ENCODE peak calls at places on chromosomes 7 and 10, in ten cellular contexts. A is GM06990, C is heart right ventricle, L is gastrocnemius medialis, F is AG04449, B is Caco-2, P is Calu3, Y is body of pancreas, K is cardiac muscle cell, M is fibroblast of mammary gland. T is an unnamed sample.

GRCh38 chr7:91883676-91884362 is 3.3 kb upstream of the MTERF1 start:
- DNase-seq in A (no peak), C (no peak), L (no peak), F (no peak), B (no peak), P (no peak), Y (no peak), K (no peak), M (no peak), T (no peak)

GRCh38 chr10:26374426-26374825 is 63.7 kb upstream of the APBB1IP start:
- DNase-seq in A (no peak), C (no peak), L (no peak), F (no peak), B (no peak), P (no peak), Y (peak), K (no peak), M (no peak), T (no peak)

GRCh38 chr7:66423729-66424128 is 205.0 kb upstream of the KCTD7 start:
- DNase-seq in A (no peak), C (no peak), L (no peak), F (no peak), B (no peak), P (no peak), Y (no peak), K (no peak), M (no peak), T (no peak)

GRCh38 chr7:102451371-102452054 is 13.2 kb downstream of the ALKBH4 start:
- DNase-seq in A (no peak), C (no peak), L (no peak), F (no peak), B (peak), P (no peak), Y (no peak), K (peak), M (peak), T (no peak)

GRCh38 chr7:39644170-39644569 is 20.8 kb downstream of the RALA start:
- DNase-seq in A (no peak), C (no peak), L (no peak), F (no peak), B (no peak), P (no peak), Y (no peak), K (no peak), M (peak), T (no peak)

GRCh38 chr7:92765725-92766124 is 70.6 kb downstream of the CDK6 start:
- DNase-seq in A (no peak), C (no peak), L (no peak), F (no peak), B (peak), P (peak), Y (no peak), K (no peak), M (peak), T (no peak)

GRCh38 chr10:133131754-133132710 is 28.0 kb upstream of the KNDC1 start:
- DNase-seq in A (no peak), C (no peak), L (no peak), F (no peak), B (peak), P (no peak), Y (no peak), K (no peak), M (no peak), T (no peak)

GRCh38 chr10:31299119-31299518 is 19.9 kb upstream of the ZEB1 start:
- DNase-seq in A (no peak), C (no peak), L (no peak), F (no peak), B (no peak), P (no peak), Y (no peak), K (no peak), M (peak), T (no peak)

GRCh38 chr10:11539191-11539868 is 72.1 kb downstream of the USP6NL start:
- DNase-seq in A (no peak), C (no peak), L (no peak), F (no peak), B (no peak), P (no peak), Y (no peak), K (no peak), M (peak), T (no peak)

GRCh38 chr7:114539575-114539974 is 125.0 kb downstream of the FOXP2 start:
- DNase-seq in A (no peak), C (no peak), L (no peak), F (no peak), B (peak), P (peak), Y (peak), K (peak), M (peak), T (no peak)

GRCh38 chr10:111261066-111261465 is 184.2 kb downstream of the ADRA2A start:
- DNase-seq in A (no peak), C (no peak), L (no peak), F (no peak), B (no peak), P (no peak), Y (no peak), K (no peak), M (no peak), T (no peak)

GRCh38 chr10:121886997-121887622 is 40.7 kb downstream of the ATE1 start:
- DNase-seq in A (peak), C (peak), L (peak), F (peak), B (peak), P (peak), Y (peak), K (peak), M (peak), T (no peak)

GRCh38 chr7:98229991-98230745 is 18.9 kb downstream of the BHLHA15 start:
- DNase-seq in A (no peak), C (no peak), L (no peak), F (no peak), B (no peak), P (no peak), Y (no peak), K (no peak), M (no peak), T (no peak)

GRCh38 chr7:45881759-45882464 is 6.4 kb upstream of the IGFBP1 start:
- DNase-seq in A (no peak), C (no peak), L (no peak), F (no peak), B (no peak), P (no peak), Y (no peak), K (no peak), M (peak), T (no peak)

GRCh38 chr7:142805350-142806020 is 34.7 kb downstream of the PRSS2 start:
- DNase-seq in A (no peak), C (no peak), L (no peak), F (no peak), B (no peak), P (no peak), Y (no peak), K (no peak), M (no peak), T (no peak)

GRCh38 chr7:157357129-157358040 is 20.6 kb downstream of the DNAJB6 start:
- DNase-seq in A (peak), C (no peak), L (peak), F (no peak), B (no peak), P (no peak), Y (no peak), K (no peak), M (no peak), T (no peak)

GRCh38 chr7:27155816-27156507 is 513 bp downstream of the HOXA7 start:
- DNase-seq in A (no peak), C (no peak), L (peak), F (no peak), B (peak), P (no peak), Y (no peak), K (no peak), M (peak), T (no peak)

GRCh38 chr10:12705943-12706342 is 295.6 kb downstream of the CCDC3 start:
- DNase-seq in A (no peak), C (no peak), L (no peak), F (no peak), B (no peak), P (no peak), Y (no peak), K (no peak), M (peak), T (no peak)

GRCh38 chr7:140966561-140967234 is 42.0 kb upstream of the BRAF start:
- DNase-seq in A (no peak), C (no peak), L (no peak), F (no peak), B (no peak), P (no peak), Y (no peak), K (no peak), M (peak), T (no peak)

GRCh38 chr10:24209946-24210491 is 1.1 kb downstream of the KIAA1217 start:
- DNase-seq in A (peak), C (peak), L (peak), F (peak), B (no peak), P (peak), Y (peak), K (no peak), M (peak), T (no peak)

GRCh38 chr7:129611246-129612111 is at the start of gene NRF1:
- DNase-seq in A (peak), C (peak), L (peak), F (peak), B (peak), P (peak), Y (peak), K (peak), M (peak), T (peak)
- TF ChIP-seq CTCF in A (no peak), C (peak), L (no peak), F (peak), B (no peak), P (no peak), Y (peak), K (peak), M (no peak), T (peak)

DNA sequence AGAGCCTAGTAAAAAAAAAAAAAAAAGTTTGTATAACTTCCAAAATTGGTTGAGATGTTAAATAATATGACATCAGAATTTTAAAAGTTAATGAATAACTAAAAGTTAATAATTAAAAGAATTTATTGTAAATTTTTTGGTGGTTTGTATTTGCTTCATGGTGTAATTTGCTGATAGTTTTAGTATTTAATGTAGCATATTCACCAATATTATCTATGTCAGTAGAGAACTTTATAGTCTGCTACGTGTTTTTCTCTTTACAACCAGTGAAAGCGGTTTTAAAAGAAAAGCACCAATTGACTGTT is 51.8 kb upstream of the STEAP4 start:
- DNase-seq in A (no peak), C (no peak), L (no peak), F (no peak), B (no peak), P (no peak), Y (no peak), K (no peak), M (no peak), T (no peak)
- TF ChIP-seq CTCF in A (no peak), C (no peak), L (no peak), F (no peak), B (no peak), P (no peak), Y (no peak), K (no peak), M (no peak), T (no peak)

GRCh38 chr10:71705582-71705981 is 14.0 kb downstream of the C10orf105 start:
- DNase-seq in A (no peak), C (no peak), L (no peak), F (no peak), B (no peak), P (no peak), Y (no peak), K (no peak), M (no peak), T (no peak)
- TF ChIP-seq CTCF in A (no peak), C (no peak), L (no peak), F (no peak), B (no peak), P (no peak), Y (no peak), K (no peak), M (no peak), T (no peak)

GRCh38 chr7:6022671-6023070 is 8.5 kb upstream of the ANKRD61 start:
- DNase-seq in A (no peak), C (no peak), L (no peak), F (no peak), B (no peak), P (no peak), Y (no peak), K (no peak), M (no peak), T (no peak)
- TF ChIP-seq CTCF in A (no peak), C (no peak), L (no peak), F (no peak), B (no peak), P (no peak), Y (no peak), K (no peak), M (no peak), T (no peak)

GRCh38 chr7:20508109-20508508 is 107.4 kb upstream of the ABCB5 start:
- DNase-seq in A (no peak), C (no peak), L (no peak), F (no peak), B (no peak), P (no peak), Y (no peak), K (no peak), M (no peak), T (no peak)
- TF ChIP-seq CTCF in A (no peak), C (no peak), L (no peak), F (no peak), B (no peak), P (no peak), Y (no peak), K (no peak), M (no peak), T (no peak)

GRCh38 chr7:106029941-106030340 is 66.9 kb downstream of the CDHR3 start:
- DNase-seq in A (no peak), C (no peak), L (no peak), F (no peak), B (no peak), P (no peak), Y (no peak), K (no peak), M (no peak), T (no peak)
- TF ChIP-seq CTCF in A (peak), C (no peak), L (no peak), F (no peak), B (no peak), P (no peak), Y (no peak), K (no peak), M (no peak), T (no peak)

GRCh38 chr7:108662783-108663182 is 93.1 kb downstream of the DNAJB9 start:
- DNase-seq in A (no peak), C (no peak), L (no peak), F (no peak), B (no peak), P (no peak), Y (no peak), K (no peak), M (no peak), T (no peak)

GRCh38 chr7:108659867-108660266 is 90.2 kb downstream of the DNAJB9 start:
- DNase-seq in A (no peak), C (no peak), L (no peak), F (no peak), B (no peak), P (no peak), Y (no peak), K (no peak), M (no peak), T (no peak)

GRCh38 chr7:108660465-108660864 is 90.8 kb downstream of the DNAJB9 start:
- DNase-seq in A (no peak), C (no peak), L (no peak), F (no peak), B (no peak), P (peak), Y (no peak), K (no peak), M (no peak), T (no peak)
- TF ChIP-seq CTCF in A (no peak), C (no peak), L (no peak), F (peak), B (peak), P (no peak), Y (no peak), K (peak), M (peak), T (no peak)

GRCh38 chr7:111238891-111239290 is 148.0 kb downstream of the LRRN3 start:
- DNase-seq in A (no peak), C (no peak), L (no peak), F (no peak), B (no peak), P (no peak), Y (no peak), K (no peak), M (peak), T (no peak)

GRCh38 chr7:111242361-111242760 is 151.4 kb downstream of the LRRN3 start:
- DNase-seq in A (no peak), C (no peak), L (no peak), F (no peak), B (no peak), P (no peak), Y (no peak), K (no peak), M (no peak), T (no peak)

GRCh38 chr7:111240371-111240770 is 149.4 kb downstream of the LRRN3 start:
- DNase-seq in A (peak), C (no peak), L (no peak), F (no peak), B (no peak), P (no peak), Y (no peak), K (no peak), M (no peak), T (no peak)

GRCh38 chr7:111235709-111236108 is 144.8 kb downstream of the LRRN3 start:
- DNase-seq in A (peak), C (no peak), L (no peak), F (no peak), B (no peak), P (no peak), Y (no peak), K (no peak), M (no peak), T (no peak)

DNA sequence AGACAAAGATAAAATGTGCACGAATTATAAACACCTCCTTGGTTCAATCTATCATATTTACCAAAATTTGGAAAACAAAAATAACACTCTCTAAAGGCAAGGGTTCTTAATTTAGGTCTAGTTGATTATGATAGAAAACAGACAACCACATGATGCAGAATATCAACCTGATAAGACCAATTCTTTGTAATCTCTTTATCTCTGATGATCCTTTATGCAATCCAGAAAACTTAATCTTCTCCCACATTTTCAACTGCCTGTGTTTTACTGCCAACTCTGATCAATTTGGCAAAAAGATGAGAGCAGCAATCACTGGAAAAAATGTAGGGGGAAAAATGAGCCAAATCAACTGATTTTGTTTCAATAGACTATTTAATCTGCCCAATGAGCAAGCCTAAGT is 148.5 kb downstream of the LRRN3 start:
- DNase-seq in A (no peak), C (no peak), L (no peak), F (no peak), B (no peak), P (no peak), Y (no peak), K (no peak), M (no peak), T (no peak)
- TF ChIP-seq CTCF in A (no peak), C (no peak), L (no peak), F (no peak), B (no peak), P (no peak), Y (no peak), K (no peak), M (no peak), T (no peak)

DNA sequence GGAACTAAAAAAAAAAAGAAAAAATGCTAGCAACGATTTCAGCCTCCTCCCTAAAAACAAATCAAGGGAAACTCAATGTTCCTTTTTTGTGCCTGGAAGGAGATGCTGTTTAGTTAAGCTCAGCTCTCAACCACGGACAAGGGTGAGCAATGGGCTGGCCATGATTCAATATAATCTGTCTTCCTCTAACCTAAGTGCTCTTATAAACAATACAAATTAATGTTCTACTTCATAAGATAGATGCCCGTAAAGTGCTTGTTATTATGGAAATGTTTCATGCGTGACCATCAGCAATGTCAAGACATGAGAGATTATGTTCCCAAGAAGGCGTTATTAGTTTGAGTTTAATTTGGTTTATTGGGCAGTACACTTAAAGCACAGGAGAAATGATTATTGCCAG is 320.3 kb downstream of the SFMBT2 start:
- DNase-seq in A (no peak), C (no peak), L (no peak), F (no peak), B (no peak), P (no peak), Y (no peak), K (no peak), M (peak), T (no peak)
- TF ChIP-seq CTCF in A (no peak), C (no peak), L (no peak), F (no peak), B (no peak), P (no peak), Y (no peak), K (no peak), M (no peak), T (no peak)

T was measured in thoracic aorta.